ENCODE peak calls at places on chromosomes 16 and 17, in nine cellular contexts. One of them, this sample, is unnamed.

GRCh38 chr17:39591958-39592954 is 15.5 kb downstream of the NEUROD2 start:
- DNase-seq in left lung: no peak
- DNase-seq in sigmoid colon: no peak
- DNase-seq in SK-N-SH: peak
- DNase-seq in neural progenitor cell: peak
- DNase-seq in dorsolateral prefrontal cortex: peak
- DNase-seq in body of pancreas: peak
- DNase-seq in esophagus squamous epithelium: no peak
- DNase-seq in CD8-positive, alpha-beta T cell: peak
- DNase-seq in this sample: peak

GRCh38 chr16:57045694-57046381 is 46.5 kb upstream of the CPNE2 start:
- DNase-seq in left lung: no peak
- DNase-seq in sigmoid colon: peak
- DNase-seq in SK-N-SH: peak
- DNase-seq in neural progenitor cell: peak
- DNase-seq in dorsolateral prefrontal cortex: peak
- DNase-seq in body of pancreas: peak
- DNase-seq in esophagus squamous epithelium: peak
- DNase-seq in CD8-positive, alpha-beta T cell: peak
- DNase-seq in this sample: peak

GRCh38 chr17:56914641-56915263 is 903 bp upstream of the TRIM25 start:
- DNase-seq in left lung: no peak
- DNase-seq in sigmoid colon: no peak
- DNase-seq in SK-N-SH: no peak
- DNase-seq in neural progenitor cell: no peak
- DNase-seq in dorsolateral prefrontal cortex: no peak
- DNase-seq in body of pancreas: no peak
- DNase-seq in esophagus squamous epithelium: no peak
- DNase-seq in CD8-positive, alpha-beta T cell: no peak
- DNase-seq in this sample: no peak

GRCh38 chr16:180101-180920 is at the start of gene HBQ1:
- DNase-seq in left lung: no peak
- DNase-seq in sigmoid colon: no peak
- DNase-seq in SK-N-SH: peak
- DNase-seq in neural progenitor cell: peak
- DNase-seq in dorsolateral prefrontal cortex: peak
- DNase-seq in body of pancreas: no peak
- DNase-seq in esophagus squamous epithelium: no peak
- DNase-seq in CD8-positive, alpha-beta T cell: peak
- DNase-seq in this sample: peak

GRCh38 chr17:7141824-7142223 is 27.2 kb upstream of the ASGR2 start:
- DNase-seq in left lung: no peak
- DNase-seq in sigmoid colon: no peak
- DNase-seq in SK-N-SH: no peak
- DNase-seq in neural progenitor cell: no peak
- DNase-seq in dorsolateral prefrontal cortex: no peak
- DNase-seq in body of pancreas: no peak
- DNase-seq in esophagus squamous epithelium: no peak
- DNase-seq in CD8-positive, alpha-beta T cell: no peak
- DNase-seq in this sample: peak

GRCh38 chr17:48470388-48471034 is 40.5 kb upstream of the SKAP1 start:
- DNase-seq in left lung: no peak
- DNase-seq in sigmoid colon: no peak
- DNase-seq in SK-N-SH: no peak
- DNase-seq in neural progenitor cell: no peak
- DNase-seq in dorsolateral prefrontal cortex: no peak
- DNase-seq in body of pancreas: no peak
- DNase-seq in esophagus squamous epithelium: no peak
- DNase-seq in CD8-positive, alpha-beta T cell: no peak
- DNase-seq in this sample: no peak

GRCh38 chr17:39014044-39014794 is 47.0 kb upstream of the FBXO47 start:
- DNase-seq in left lung: no peak
- DNase-seq in sigmoid colon: no peak
- DNase-seq in SK-N-SH: no peak
- DNase-seq in neural progenitor cell: no peak
- DNase-seq in dorsolateral prefrontal cortex: no peak
- DNase-seq in body of pancreas: no peak
- DNase-seq in esophagus squamous epithelium: no peak
- DNase-seq in CD8-positive, alpha-beta T cell: no peak
- DNase-seq in this sample: no peak

GRCh38 chr16:8330761-8331160 is 259.6 kb downstream of the TMEM114 start:
- DNase-seq in left lung: no peak
- DNase-seq in sigmoid colon: no peak
- DNase-seq in SK-N-SH: no peak
- DNase-seq in neural progenitor cell: no peak
- DNase-seq in dorsolateral prefrontal cortex: no peak
- DNase-seq in body of pancreas: no peak
- DNase-seq in esophagus squamous epithelium: no peak
- DNase-seq in CD8-positive, alpha-beta T cell: no peak
- DNase-seq in this sample: no peak

GRCh38 chr16:4370151-4370550 is 1.5 kb upstream of the VASN start:
- DNase-seq in left lung: no peak
- DNase-seq in sigmoid colon: no peak
- DNase-seq in SK-N-SH: no peak
- DNase-seq in neural progenitor cell: no peak
- DNase-seq in dorsolateral prefrontal cortex: no peak
- DNase-seq in body of pancreas: no peak
- DNase-seq in esophagus squamous epithelium: no peak
- DNase-seq in CD8-positive, alpha-beta T cell: no peak
- DNase-seq in this sample: no peak

GRCh38 chr16:61181982-61182381 is 854.3 kb downstream of the CDH8 start:
- DNase-seq in left lung: no peak
- DNase-seq in sigmoid colon: no peak
- DNase-seq in SK-N-SH: no peak
- DNase-seq in neural progenitor cell: no peak
- DNase-seq in dorsolateral prefrontal cortex: no peak
- DNase-seq in body of pancreas: no peak
- DNase-seq in esophagus squamous epithelium: no peak
- DNase-seq in CD8-positive, alpha-beta T cell: no peak
- DNase-seq in this sample: no peak

GRCh38 chr16:57959121-57959520 is 11.8 kb downstream of the CNGB1 start:
- DNase-seq in left lung: no peak
- DNase-seq in sigmoid colon: no peak
- DNase-seq in SK-N-SH: no peak
- DNase-seq in neural progenitor cell: no peak
- DNase-seq in dorsolateral prefrontal cortex: no peak
- DNase-seq in body of pancreas: no peak
- DNase-seq in esophagus squamous epithelium: no peak
- DNase-seq in CD8-positive, alpha-beta T cell: no peak
- DNase-seq in this sample: no peak

GRCh38 chr17:73030501-73030911 is 62.0 kb downstream of the SLC39A11 start:
- DNase-seq in left lung: no peak
- DNase-seq in sigmoid colon: peak
- DNase-seq in SK-N-SH: no peak
- DNase-seq in neural progenitor cell: no peak
- DNase-seq in dorsolateral prefrontal cortex: peak
- DNase-seq in body of pancreas: peak
- DNase-seq in esophagus squamous epithelium: no peak
- DNase-seq in CD8-positive, alpha-beta T cell: no peak
- DNase-seq in this sample: peak

GRCh38 chr17:29615492-29616299 is 7.0 kb downstream of the CORO6 start:
- DNase-seq in left lung: peak
- DNase-seq in sigmoid colon: peak
- DNase-seq in SK-N-SH: peak
- DNase-seq in neural progenitor cell: peak
- DNase-seq in dorsolateral prefrontal cortex: peak
- DNase-seq in body of pancreas: peak
- DNase-seq in esophagus squamous epithelium: no peak
- DNase-seq in CD8-positive, alpha-beta T cell: peak
- DNase-seq in this sample: peak

GRCh38 chr17:29618272-29619065 is 4.2 kb downstream of the CORO6 start:
- DNase-seq in left lung: no peak
- DNase-seq in sigmoid colon: peak
- DNase-seq in SK-N-SH: no peak
- DNase-seq in neural progenitor cell: no peak
- DNase-seq in dorsolateral prefrontal cortex: no peak
- DNase-seq in body of pancreas: no peak
- DNase-seq in esophagus squamous epithelium: no peak
- DNase-seq in CD8-positive, alpha-beta T cell: no peak
- DNase-seq in this sample: no peak

GRCh38 chr17:29616300-29617048 is 6.2 kb downstream of the CORO6 start:
- DNase-seq in left lung: no peak
- DNase-seq in sigmoid colon: no peak
- DNase-seq in SK-N-SH: no peak
- DNase-seq in neural progenitor cell: no peak
- DNase-seq in dorsolateral prefrontal cortex: no peak
- DNase-seq in body of pancreas: no peak
- DNase-seq in esophagus squamous epithelium: no peak
- DNase-seq in CD8-positive, alpha-beta T cell: no peak
- DNase-seq in this sample: no peak

GRCh38 chr17:29617481-29618271 is 5.0 kb downstream of the CORO6 start:
- DNase-seq in left lung: peak
- DNase-seq in sigmoid colon: peak
- DNase-seq in SK-N-SH: no peak
- DNase-seq in neural progenitor cell: peak
- DNase-seq in dorsolateral prefrontal cortex: peak
- DNase-seq in body of pancreas: peak
- DNase-seq in esophagus squamous epithelium: no peak
- DNase-seq in CD8-positive, alpha-beta T cell: peak
- DNase-seq in this sample: peak

GRCh38 chr17:29617125-29617480 is 5.6 kb downstream of the CORO6 start:
- DNase-seq in left lung: peak
- DNase-seq in sigmoid colon: peak
- DNase-seq in SK-N-SH: peak
- DNase-seq in neural progenitor cell: peak
- DNase-seq in dorsolateral prefrontal cortex: no peak
- DNase-seq in body of pancreas: peak
- DNase-seq in esophagus squamous epithelium: peak
- DNase-seq in CD8-positive, alpha-beta T cell: peak
- DNase-seq in this sample: peak
- H3K4me3 ChIP-seq in left lung: peak
- H3K4me3 ChIP-seq in sigmoid colon: peak
- H3K4me3 ChIP-seq in SK-N-SH: no peak
- H3K4me3 ChIP-seq in neural progenitor cell: peak
- H3K4me3 ChIP-seq in dorsolateral prefrontal cortex: peak
- H3K4me3 ChIP-seq in body of pancreas: no peak
- H3K4me3 ChIP-seq in esophagus squamous epithelium: peak
- H3K4me3 ChIP-seq in CD8-positive, alpha-beta T cell: peak
- H3K4me3 ChIP-seq in this sample: no peak

DNA sequence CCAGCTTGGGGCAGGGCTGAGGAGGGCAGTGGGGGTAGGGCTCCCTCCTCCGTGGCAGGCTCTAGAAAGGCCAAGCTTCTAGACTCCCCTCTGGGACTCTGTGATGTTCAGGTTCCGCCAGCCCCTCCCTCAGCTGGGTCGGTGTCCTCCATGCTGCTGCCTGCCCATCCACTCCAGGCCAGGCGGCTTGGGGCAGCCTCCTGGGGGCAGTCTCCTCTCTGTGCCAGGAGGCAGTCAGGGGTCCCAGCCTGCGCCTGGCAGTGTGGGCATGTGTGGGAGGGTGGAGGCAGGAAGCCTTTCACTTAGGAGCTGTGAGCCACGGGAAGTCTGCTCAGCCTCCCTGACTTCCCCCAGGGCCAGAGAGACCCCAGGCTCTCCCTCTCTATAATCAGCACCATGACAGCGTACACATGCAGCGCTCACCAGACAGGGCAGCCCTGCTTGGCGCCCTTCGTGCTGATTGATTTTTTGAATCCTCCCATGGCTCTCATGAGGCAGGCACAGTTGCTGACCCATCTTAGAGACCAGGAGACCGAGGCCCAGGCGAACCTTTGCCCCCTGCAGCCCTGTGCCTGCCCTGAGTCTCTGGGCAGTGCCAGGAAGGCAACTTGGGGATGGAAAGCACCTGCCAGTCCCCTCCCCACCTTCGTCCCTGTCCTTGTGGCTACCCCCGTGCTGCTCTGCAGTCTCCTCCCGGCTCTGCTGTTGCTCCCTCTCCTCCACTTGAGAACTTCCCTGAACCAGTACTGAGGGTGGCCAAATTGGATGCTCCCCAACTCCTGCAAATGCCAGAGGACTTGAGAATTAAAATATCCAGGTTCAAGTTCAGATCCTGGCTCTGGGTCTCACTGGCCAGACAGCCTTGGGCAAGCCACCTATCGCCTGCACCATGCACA is 234.7 kb upstream of the GSE1 start:
- DNase-seq in left lung: no peak
- DNase-seq in sigmoid colon: peak
- DNase-seq in SK-N-SH: no peak
- DNase-seq in neural progenitor cell: no peak
- DNase-seq in dorsolateral prefrontal cortex: no peak
- DNase-seq in body of pancreas: no peak
- DNase-seq in esophagus squamous epithelium: no peak
- DNase-seq in CD8-positive, alpha-beta T cell: no peak
- DNase-seq in this sample: no peak
- H3K27ac ChIP-seq in left lung: no peak
- H3K27ac ChIP-seq in sigmoid colon: peak
- H3K27ac ChIP-seq in SK-N-SH: no peak
- H3K27ac ChIP-seq in neural progenitor cell: no peak
- H3K27ac ChIP-seq in dorsolateral prefrontal cortex: no peak
- H3K27ac ChIP-seq in body of pancreas: no peak
- H3K27ac ChIP-seq in esophagus squamous epithelium: no peak
- H3K27ac ChIP-seq in CD8-positive, alpha-beta T cell: no peak
- H3K27ac ChIP-seq in this sample: no peak

GRCh38 chr17:3551189-3551588 is 6.4 kb downstream of the TRPV3 start:
- DNase-seq in left lung: no peak
- DNase-seq in sigmoid colon: no peak
- DNase-seq in SK-N-SH: no peak
- DNase-seq in neural progenitor cell: no peak
- DNase-seq in dorsolateral prefrontal cortex: no peak
- DNase-seq in body of pancreas: no peak
- DNase-seq in esophagus squamous epithelium: no peak
- DNase-seq in CD8-positive, alpha-beta T cell: no peak
- DNase-seq in this sample: peak
- TF ChIP-seq CTCF in left lung: no peak
- TF ChIP-seq CTCF in sigmoid colon: no peak
- TF ChIP-seq CTCF in SK-N-SH: no peak
- TF ChIP-seq CTCF in neural progenitor cell: peak
- TF ChIP-seq CTCF in dorsolateral prefrontal cortex: no peak
- TF ChIP-seq CTCF in body of pancreas: no peak
- TF ChIP-seq CTCF in esophagus squamous epithelium: no peak
- TF ChIP-seq CTCF in CD8-positive, alpha-beta T cell: no peak
- TF ChIP-seq CTCF in this sample: peak

DNA sequence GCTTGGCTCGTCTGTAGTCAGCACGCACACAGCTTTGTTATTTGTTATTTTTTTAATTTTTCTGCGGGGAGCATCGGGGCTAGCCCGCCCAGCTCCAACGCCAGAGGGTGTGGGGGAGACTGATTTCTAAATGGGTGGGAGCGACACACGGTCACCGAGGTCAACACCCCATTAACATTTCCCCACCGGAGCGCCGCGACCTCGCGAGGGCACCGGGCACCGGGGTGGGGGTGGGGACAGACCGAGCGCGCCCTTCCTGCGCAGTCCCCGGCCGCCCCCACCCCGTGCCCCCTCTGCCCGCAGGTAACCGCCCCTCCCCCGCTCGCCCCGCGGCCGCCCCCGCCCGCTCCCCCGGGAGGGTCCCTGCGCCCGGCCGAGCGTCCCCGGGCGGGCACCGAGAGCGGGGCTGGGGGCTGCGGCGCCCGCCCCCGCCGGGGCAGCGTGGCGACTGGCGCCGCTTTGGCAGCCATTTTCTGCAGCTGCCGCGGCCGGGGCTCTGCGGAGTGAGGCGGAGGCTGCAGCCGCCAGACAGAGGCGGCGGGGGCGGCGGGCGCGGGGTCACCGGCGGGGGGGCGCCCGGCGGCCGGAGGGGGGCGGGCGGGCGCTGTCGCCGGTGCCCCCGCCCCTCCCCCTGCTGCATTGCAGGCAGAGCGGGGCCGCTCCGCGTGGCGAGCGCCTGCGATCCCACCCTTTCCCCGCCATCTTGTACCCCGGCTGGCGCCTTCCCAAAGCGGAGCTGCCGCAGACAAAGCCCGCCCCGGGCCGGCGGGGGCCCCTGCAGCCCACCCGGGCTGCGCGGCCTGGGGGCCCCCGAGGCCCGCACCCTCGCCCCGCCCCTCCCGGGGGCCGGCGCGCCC is 16.3 kb upstream of the CBX8 start:
- DNase-seq in left lung: no peak
- DNase-seq in sigmoid colon: no peak
- DNase-seq in SK-N-SH: peak
- DNase-seq in neural progenitor cell: peak
- DNase-seq in dorsolateral prefrontal cortex: no peak
- DNase-seq in body of pancreas: no peak
- DNase-seq in esophagus squamous epithelium: no peak
- DNase-seq in CD8-positive, alpha-beta T cell: no peak
- DNase-seq in this sample: peak
- H3K4me3 ChIP-seq in left lung: no peak
- H3K4me3 ChIP-seq in sigmoid colon: peak
- H3K4me3 ChIP-seq in SK-N-SH: peak
- H3K4me3 ChIP-seq in neural progenitor cell: peak
- H3K4me3 ChIP-seq in dorsolateral prefrontal cortex: peak
- H3K4me3 ChIP-seq in body of pancreas: no peak
- H3K4me3 ChIP-seq in esophagus squamous epithelium: peak
- H3K4me3 ChIP-seq in CD8-positive, alpha-beta T cell: no peak
- H3K4me3 ChIP-seq in this sample: peak